ENCODE peak calls at places on chromosomes 13 and 19, in nine cellular contexts. G is cardiac muscle cell, X is NB4, L is adrenal gland, U is activated T-cell treated with anti-CD3 and anti-CD28 coated beads for 48 hours, M is omental fat pad, Y is thyroid gland, V is endodermal cell, A is anterior cingulate cortex. H is an unnamed sample.

GRCh38 chr13:113001251-113002140 is 32.5 kb downstream of the MCF2L start:
- DNase-seq in G (peak; percentile 20), X (no peak), L (peak; percentile 29), U (no peak), M (no peak), Y (peak; percentile 82), V (peak; percentile 87), A (peak; percentile 54), H (peak; percentile 84)

GRCh38 chr13:49247722-49248432 is at the start of gene CDADC1:
- DNase-seq in G (peak; percentile 98), X (peak; percentile 98), L (peak; percentile 99), U (peak; percentile 92), M (peak; percentile 94), Y (peak; percentile 99), V (peak; percentile 99), A (peak; percentile 59), H (peak; percentile 30)

GRCh38 chr13:37486171-37486661 is 112.4 kb downstream of the POSTN start:
- DNase-seq in G (peak; percentile 51), X (no peak), L (no peak), U (no peak), M (no peak), Y (no peak), V (no peak), A (no peak), H (no peak)

GRCh38 chr13:35984776-35985453 is 146.3 kb downstream of the DCLK1 start:
- DNase-seq in G (no peak), X (no peak), L (no peak), U (no peak), M (no peak), Y (no peak), V (peak; percentile 66), A (no peak), H (peak; percentile 47)

GRCh38 chr19:10112037-10112751 is 701 bp downstream of the P2RY11 start:
- DNase-seq in G (peak; percentile 24), X (peak; percentile 94), L (no peak), U (peak; percentile 64), M (no peak), Y (no peak), V (no peak), A (no peak), H (no peak)

GRCh38 chr13:94712812-94713555 is 639 bp upstream of the SOX21 start:
- DNase-seq in G (peak; percentile 79), X (no peak), L (no peak), U (no peak), M (no peak), Y (peak; percentile 34), V (peak; percentile 81), A (no peak), H (no peak)

GRCh38 chr19:49498475-49498874 is 2.2 kb downstream of the RPS11 start:
- DNase-seq in G (no peak), X (no peak), L (no peak), U (no peak), M (no peak), Y (no peak), V (no peak), A (no peak), H (no peak)

GRCh38 chr13:91097269-91097668 is 250.2 kb upstream of the MIR17HG start:
- DNase-seq in G (no peak), X (no peak), L (no peak), U (no peak), M (no peak), Y (no peak), V (no peak), A (no peak), H (no peak)

GRCh38 chr13:110503037-110503901 is 58.3 kb downstream of the RAB20 start:
- DNase-seq in G (no peak), X (peak; percentile 98), L (peak; percentile 93), U (no peak), M (no peak), Y (no peak), V (no peak), A (no peak), H (no peak)

GRCh38 chr19:29596885-29597525 is 9.1 kb upstream of the POP4 start:
- DNase-seq in G (peak; percentile 34), X (peak; percentile 5), L (no peak), U (no peak), M (no peak), Y (no peak), V (peak; percentile 60), A (no peak), H (peak; percentile 26)

GRCh38 chr13:27188239-27188638 is 16.6 kb upstream of the USP12 start:
- DNase-seq in G (no peak), X (no peak), L (no peak), U (no peak), M (no peak), Y (no peak), V (no peak), A (no peak), H (no peak)

GRCh38 chr19:48509467-48510194 is 2.0 kb downstream of the LMTK3 start:
- DNase-seq in G (no peak), X (peak; percentile 76), L (no peak), U (no peak), M (no peak), Y (no peak), V (peak; percentile 65), A (no peak), H (no peak)

GRCh38 chr19:16889429-16889882 is 657 bp downstream of the F2RL3 start:
- DNase-seq in G (no peak), X (no peak), L (peak; percentile 79), U (no peak), M (no peak), Y (peak; percentile 9), V (no peak), A (no peak), H (no peak)

GRCh38 chr19:49574206-49574755 is 6.1 kb downstream of the NOSIP start:
- DNase-seq in G (no peak), X (no peak), L (no peak), U (no peak), M (no peak), Y (no peak), V (no peak), A (no peak), H (no peak)

GRCh38 chr19:1837222-1837565 is 11.1 kb downstream of the REXO1 start:
- DNase-seq in G (no peak), X (no peak), L (no peak), U (no peak), M (no peak), Y (no peak), V (no peak), A (no peak), H (no peak)

H was measured in NCI-H1436.